ENCODE peak calls at places on chromosomes 3 and 15, in seven cellular contexts. U is T follicular helper cell; F is CD8-positive, alpha-beta T cell; I is Right ventricle myocardium superior; Z is A172; A is HT1080; H is neuronal stem cell. B is an unnamed sample.

GRCh38 chr15:40831861-40832260 is 3.4 kb upstream of the PPP1R14D start:
- DNase-seq in I (no peak), U (no peak), A (no peak), H (no peak), F (no peak), Z (no peak), B (no peak)

GRCh38 chr3:71061581-71061980 is 521.9 kb downstream of the FOXP1 start:
- DNase-seq in U (no peak), H (no peak), I (no peak), F (no peak), A (no peak), Z (no peak), B (no peak)

GRCh38 chr3:177610677-177611654 is 413.7 kb upstream of the TBL1XR1 start:
- DNase-seq in U (peak; percentile 6), H (no peak), A (no peak), I (no peak), Z (no peak), F (peak; percentile 50), B (peak; percentile 66)

GRCh38 chr3:43995078-43995928 is 246.4 kb upstream of the TOPAZ1 start:
- DNase-seq in F (no peak), A (no peak), I (no peak), Z (peak; percentile 36), H (peak; percentile 37), U (no peak), B (no peak)

GRCh38 chr3:184597783-184598182 is 36.2 kb downstream of the EPHB3 start:
- DNase-seq in U (no peak), A (no peak), H (no peak), F (no peak), I (peak; percentile 59), Z (no peak), B (no peak)

GRCh38 chr15:69081310-69082004 is 67.0 kb downstream of the NOX5 start:
- DNase-seq in F (no peak), I (peak; percentile 83), U (no peak), H (no peak), A (peak; percentile 10), Z (no peak), B (no peak)

GRCh38 chr15:29143909-29144308 is 125.7 kb downstream of the NSMCE3 start:
- DNase-seq in Z (peak; percentile 25), F (no peak), I (no peak), A (peak; percentile 82), H (no peak), U (no peak), B (no peak)

GRCh38 chr3:65402597-65402996 is 636.1 kb downstream of the MAGI1 start:
- DNase-seq in A (peak; percentile 99), U (no peak), F (no peak), H (no peak), I (peak; percentile 41), Z (peak; percentile 88), B (peak; percentile 30)

GRCh38 chr3:177802151-177802900 is 605.0 kb upstream of the TBL1XR1 start:
- DNase-seq in A (peak; percentile 24), F (no peak), Z (peak; percentile 11), U (no peak), I (no peak), H (no peak), B (no peak)

GRCh38 chr3:186628756-186629155 is 11.4 kb upstream of the FETUB start:
- DNase-seq in F (no peak), A (no peak), U (no peak), Z (no peak), I (no peak), H (no peak), B (no peak)

GRCh38 chr3:45412731-45413130 is 24.4 kb downstream of the LARS2 start:
- DNase-seq in A (no peak), H (no peak), I (no peak), F (no peak), Z (no peak), U (no peak), B (no peak)

GRCh38 chr15:63067976-63068743 is 25.6 kb downstream of the TPM1 start:
- DNase-seq in U (no peak), F (no peak), Z (no peak), I (no peak), A (no peak), H (no peak), B (no peak)

GRCh38 chr3:107063351-107063750 is 313.9 kb upstream of the CCDC54 start:
- DNase-seq in I (no peak), U (no peak), F (no peak), H (no peak), Z (peak; percentile 46), A (peak; percentile 65), B (no peak)

GRCh38 chr15:91517491-91518200 is 335.9 kb upstream of the SLCO3A1 start:
- DNase-seq in U (no peak), F (no peak), A (peak; percentile 53), H (no peak), I (no peak), Z (no peak), B (no peak)

GRCh38 chr3:127589600-127590281 is 792 bp downstream of the TPRA1 start:
- DNase-seq in A (no peak), H (no peak), I (peak; percentile 44), F (no peak), U (no peak), Z (no peak), B (peak; percentile 19)